ENCODE peak calls at places on chromosomes 1 and 21, in eight cellular contexts. One of them, this sample, is unnamed.

GRCh38 chr1:228404107-228404720 is 2.4 kb downstream of the TRIM11 start:
- DNase-seq in endothelial cell: no peak
- DNase-seq in activated CD4-positive, alpha-beta T cell treated with anti-CD3 and anti-CD28 coated beads, Interleukin-2, amount 50 U/mL, for 1 hour: no peak
- DNase-seq in fibroblast of lung: no peak
- DNase-seq in LoVo: no peak
- DNase-seq in prostate gland: no peak
- DNase-seq in anterior cingulate cortex: no peak
- DNase-seq in GM12892: no peak
- DNase-seq in this sample: no peak

GRCh38 chr1:3429320-3429719 is 25.1 kb upstream of the ARHGEF16 start:
- DNase-seq in endothelial cell: no peak
- DNase-seq in activated CD4-positive, alpha-beta T cell treated with anti-CD3 and anti-CD28 coated beads, Interleukin-2, amount 50 U/mL, for 1 hour: no peak
- DNase-seq in fibroblast of lung: no peak
- DNase-seq in LoVo: no peak
- DNase-seq in prostate gland: no peak
- DNase-seq in anterior cingulate cortex: no peak
- DNase-seq in GM12892: no peak
- DNase-seq in this sample: no peak

GRCh38 chr1:205324781-205325180 is 3.2 kb upstream of the NUAK2 start:
- DNase-seq in endothelial cell: no peak
- DNase-seq in activated CD4-positive, alpha-beta T cell treated with anti-CD3 and anti-CD28 coated beads, Interleukin-2, amount 50 U/mL, for 1 hour: no peak
- DNase-seq in fibroblast of lung: no peak
- DNase-seq in LoVo: no peak
- DNase-seq in prostate gland: no peak
- DNase-seq in anterior cingulate cortex: no peak
- DNase-seq in GM12892: no peak
- DNase-seq in this sample: peak

GRCh38 chr1:199898654-199899053 is 128.9 kb upstream of the NR5A2 start:
- DNase-seq in endothelial cell: no peak
- DNase-seq in activated CD4-positive, alpha-beta T cell treated with anti-CD3 and anti-CD28 coated beads, Interleukin-2, amount 50 U/mL, for 1 hour: no peak
- DNase-seq in fibroblast of lung: peak
- DNase-seq in LoVo: no peak
- DNase-seq in prostate gland: no peak
- DNase-seq in anterior cingulate cortex: no peak
- DNase-seq in GM12892: no peak
- DNase-seq in this sample: peak

GRCh38 chr21:45455321-45456013 is 50.5 kb downstream of the COL18A1 start:
- DNase-seq in endothelial cell: no peak
- DNase-seq in activated CD4-positive, alpha-beta T cell treated with anti-CD3 and anti-CD28 coated beads, Interleukin-2, amount 50 U/mL, for 1 hour: no peak
- DNase-seq in fibroblast of lung: peak
- DNase-seq in LoVo: no peak
- DNase-seq in prostate gland: peak
- DNase-seq in anterior cingulate cortex: no peak
- DNase-seq in GM12892: no peak
- DNase-seq in this sample: no peak

GRCh38 chr1:26290061-26290415 is 10.2 kb downstream of the SH3BGRL3 start:
- DNase-seq in endothelial cell: no peak
- DNase-seq in activated CD4-positive, alpha-beta T cell treated with anti-CD3 and anti-CD28 coated beads, Interleukin-2, amount 50 U/mL, for 1 hour: no peak
- DNase-seq in fibroblast of lung: no peak
- DNase-seq in LoVo: no peak
- DNase-seq in prostate gland: no peak
- DNase-seq in anterior cingulate cortex: no peak
- DNase-seq in GM12892: no peak
- DNase-seq in this sample: no peak

GRCh38 chr1:19232526-19232851 is 18.8 kb downstream of the EMC1 start:
- DNase-seq in endothelial cell: no peak
- DNase-seq in activated CD4-positive, alpha-beta T cell treated with anti-CD3 and anti-CD28 coated beads, Interleukin-2, amount 50 U/mL, for 1 hour: no peak
- DNase-seq in fibroblast of lung: peak
- DNase-seq in LoVo: no peak
- DNase-seq in prostate gland: peak
- DNase-seq in anterior cingulate cortex: no peak
- DNase-seq in GM12892: no peak
- DNase-seq in this sample: no peak

GRCh38 chr1:181089017-181089776 is 697 bp downstream of the IER5 start:
- DNase-seq in endothelial cell: peak
- DNase-seq in activated CD4-positive, alpha-beta T cell treated with anti-CD3 and anti-CD28 coated beads, Interleukin-2, amount 50 U/mL, for 1 hour: peak
- DNase-seq in fibroblast of lung: no peak
- DNase-seq in LoVo: no peak
- DNase-seq in prostate gland: no peak
- DNase-seq in anterior cingulate cortex: no peak
- DNase-seq in GM12892: no peak
- DNase-seq in this sample: no peak

GRCh38 chr1:227884370-227885134 is 63.2 kb downstream of the WNT9A start:
- DNase-seq in endothelial cell: no peak
- DNase-seq in activated CD4-positive, alpha-beta T cell treated with anti-CD3 and anti-CD28 coated beads, Interleukin-2, amount 50 U/mL, for 1 hour: no peak
- DNase-seq in fibroblast of lung: no peak
- DNase-seq in LoVo: no peak
- DNase-seq in prostate gland: no peak
- DNase-seq in anterior cingulate cortex: no peak
- DNase-seq in GM12892: peak
- DNase-seq in this sample: no peak

GRCh38 chr1:185292237-185292636 is 24.8 kb downstream of the IVNS1ABP start:
- DNase-seq in endothelial cell: no peak
- DNase-seq in activated CD4-positive, alpha-beta T cell treated with anti-CD3 and anti-CD28 coated beads, Interleukin-2, amount 50 U/mL, for 1 hour: no peak
- DNase-seq in fibroblast of lung: no peak
- DNase-seq in LoVo: no peak
- DNase-seq in prostate gland: no peak
- DNase-seq in anterior cingulate cortex: no peak
- DNase-seq in GM12892: no peak
- DNase-seq in this sample: no peak

GRCh38 chr21:37711294-37711844 is 204.9 kb downstream of the KCNJ6 start:
- DNase-seq in endothelial cell: no peak
- DNase-seq in activated CD4-positive, alpha-beta T cell treated with anti-CD3 and anti-CD28 coated beads, Interleukin-2, amount 50 U/mL, for 1 hour: no peak
- DNase-seq in fibroblast of lung: no peak
- DNase-seq in LoVo: no peak
- DNase-seq in prostate gland: no peak
- DNase-seq in anterior cingulate cortex: no peak
- DNase-seq in GM12892: no peak
- DNase-seq in this sample: no peak

GRCh38 chr21:28099296-28099695 is 893.4 kb downstream of the LTN1 start:
- DNase-seq in endothelial cell: no peak
- DNase-seq in activated CD4-positive, alpha-beta T cell treated with anti-CD3 and anti-CD28 coated beads, Interleukin-2, amount 50 U/mL, for 1 hour: no peak
- DNase-seq in fibroblast of lung: peak
- DNase-seq in LoVo: no peak
- DNase-seq in prostate gland: no peak
- DNase-seq in anterior cingulate cortex: no peak
- DNase-seq in GM12892: no peak
- DNase-seq in this sample: no peak

GRCh38 chr1:164804366-164804765 is 245.4 kb downstream of the PBX1 start:
- DNase-seq in endothelial cell: no peak
- DNase-seq in activated CD4-positive, alpha-beta T cell treated with anti-CD3 and anti-CD28 coated beads, Interleukin-2, amount 50 U/mL, for 1 hour: no peak
- DNase-seq in fibroblast of lung: peak
- DNase-seq in LoVo: no peak
- DNase-seq in prostate gland: no peak
- DNase-seq in anterior cingulate cortex: no peak
- DNase-seq in GM12892: no peak
- DNase-seq in this sample: no peak

This sample was measured in HT1080.